ENCODE peak calls at places on chromosome 1, in eight cellular contexts. I is NCI-H226, W is breast epithelium, Z is ACHN, R is GM12865, H is glomerular endothelial cell, D is substantia nigra, F is GM06990. M is an unnamed sample.

GRCh38 chr1:85584923-85585322 is 4.4 kb downstream of the CCN1 start:
- DNase-seq in I (peak; percentile 56), W (no peak), Z (no peak), R (no peak), H (no peak), D (no peak), F (no peak), M (no peak)

GRCh38 chr1:228148196-228148861 is 1.4 kb upstream of the GJC2 start:
- DNase-seq in I (peak; percentile 33), W (no peak), Z (no peak), R (no peak), H (no peak), D (no peak), F (no peak), M (no peak)

GRCh38 chr1:235072096-235072495 is 56.5 kb downstream of the TOMM20 start:
- DNase-seq in I (no peak), W (no peak), Z (no peak), R (no peak), H (no peak), D (no peak), F (no peak), M (no peak)

GRCh38 chr1:110390096-110390495 is 730 bp downstream of the SLC16A4 start:
- DNase-seq in I (no peak), W (peak; percentile 68), Z (peak; percentile 82), R (no peak), H (no peak), D (no peak), F (no peak), M (no peak)

GRCh38 chr1:9207086-9207485 is 27.5 kb upstream of the H6PD start:
- DNase-seq in I (no peak), W (no peak), Z (no peak), R (peak; percentile 69), H (no peak), D (no peak), F (no peak), M (peak; percentile 43)

GRCh38 chr1:13792429-13792828 is 92.4 kb downstream of the PRDM2 start:
- DNase-seq in I (no peak), W (no peak), Z (no peak), R (no peak), H (no peak), D (no peak), F (no peak), M (no peak)

GRCh38 chr1:230855886-230856285 is 12.4 kb downstream of the C1orf198 start:
- DNase-seq in I (no peak), W (no peak), Z (no peak), R (no peak), H (no peak), D (no peak), F (no peak), M (no peak)

GRCh38 chr1:34367954-34368353 is 191.2 kb downstream of the C1orf94 start:
- DNase-seq in I (no peak), W (no peak), Z (no peak), R (no peak), H (no peak), D (no peak), F (no peak), M (no peak)

GRCh38 chr1:189992856-189993255 is 484.8 kb downstream of the BRINP3 start:
- DNase-seq in I (no peak), W (no peak), Z (no peak), R (no peak), H (no peak), D (no peak), F (no peak), M (no peak)

GRCh38 chr1:150387200-150387599 is 23.3 kb downstream of the RPRD2 start:
- DNase-seq in I (no peak), W (no peak), Z (no peak), R (no peak), H (no peak), D (no peak), F (no peak), M (no peak)

GRCh38 chr1:208757846-208758245 is 513.7 kb upstream of the PLXNA2 start:
- DNase-seq in I (no peak), W (no peak), Z (no peak), R (no peak), H (no peak), D (no peak), F (no peak), M (no peak)

GRCh38 chr1:54256756-54257155 is 56.8 kb downstream of the MRPL37 start:
- DNase-seq in I (no peak), W (no peak), Z (no peak), R (no peak), H (no peak), D (no peak), F (no peak), M (no peak)

GRCh38 chr1:58515794-58516401 is 30.6 kb downstream of the OMA1 start:
- DNase-seq in I (peak; percentile 25), W (no peak), Z (peak; percentile 70), R (peak; percentile 76), H (peak; percentile 67), D (no peak), F (peak; percentile 10), M (peak; percentile 59)

GRCh38 chr1:234655328-234656069 is 45.5 kb upstream of the IRF2BP2 start:
- DNase-seq in I (no peak), W (no peak), Z (no peak), R (no peak), H (no peak), D (no peak), F (no peak), M (no peak)

GRCh38 chr1:18336811-18337210 is 143.9 kb upstream of the KLHDC7A start:
- DNase-seq in I (no peak), W (no peak), Z (no peak), R (no peak), H (no peak), D (no peak), F (no peak), M (no peak)

GRCh38 chr1:40151457-40152079 is 9.6 kb upstream of the RLF start:
- DNase-seq in I (no peak), W (no peak), Z (no peak), R (no peak), H (no peak), D (no peak), F (no peak), M (no peak)

GRCh38 chr1:184445997-184446396 is 59.2 kb downstream of the C1orf21 start:
- DNase-seq in I (no peak), W (no peak), Z (no peak), R (no peak), H (no peak), D (no peak), F (no peak), M (no peak)

GRCh38 chr1:168202941-168203654 is 22.7 kb upstream of the SFT2D2 start:
- DNase-seq in I (peak; percentile 16), W (peak; percentile 45), Z (no peak), R (no peak), H (no peak), D (no peak), F (no peak), M (no peak)

GRCh38 chr1:37439672-37439995 is 34.7 kb upstream of the ZC3H12A start:
- DNase-seq in I (no peak), W (no peak), Z (no peak), R (no peak), H (no peak), D (no peak), F (no peak), M (no peak)

GRCh38 chr1:159088050-159088449 is 11.5 kb upstream of the AIM2 start:
- DNase-seq in I (peak; percentile 79), W (no peak), Z (no peak), R (no peak), H (peak; percentile 25), D (no peak), F (no peak), M (no peak)

GRCh38 chr1:13505020-13505419 is 8.8 kb downstream of the LRRC38 start:
- DNase-seq in I (no peak), W (no peak), Z (no peak), R (no peak), H (no peak), D (no peak), F (no peak), M (no peak)

GRCh38 chr1:115210302-115210711 is 121.0 kb upstream of the TSPAN2 start:
- DNase-seq in I (peak; percentile 91), W (no peak), Z (no peak), R (no peak), H (no peak), D (no peak), F (no peak), M (no peak)

GRCh38 chr1:246136477-246136876 is 370.6 kb downstream of the SMYD3 start:
- DNase-seq in I (no peak), W (no peak), Z (no peak), R (no peak), H (no peak), D (no peak), F (no peak), M (no peak)

GRCh38 chr1:30631700-30632099 is 91.7 kb downstream of the MATN1 start:
- DNase-seq in I (no peak), W (no peak), Z (no peak), R (no peak), H (no peak), D (no peak), F (no peak), M (no peak)

M was measured in GM20000.